ENCODE peak calls at places on chromosomes 3 and 15, in ten cellular contexts. B, S, U, H, W, E, N, M, O and I are unnamed samples.

GRCh38 chr15:79028411-79028964 is 62.1 kb downstream of the RASGRF1 start:
- DNase-seq in B (no peak), S (peak), U (no peak), H (peak), W (peak), E (peak), N (no peak), M (no peak), O (peak), I (peak)

GRCh38 chr15:25248583-25249235 is 190.1 kb downstream of the UBE3A start:
- DNase-seq in B (no peak), S (no peak), U (peak), H (no peak), W (no peak), E (no peak), N (peak), M (no peak), O (no peak), I (peak)

GRCh38 chr3:51389423-51390183 is 1.5 kb upstream of the RBM15B start:
- DNase-seq in B (no peak), S (peak), U (no peak), H (peak), W (peak), E (peak), N (peak), M (no peak), O (peak), I (no peak)

GRCh38 chr15:35696767-35697231 is 150.8 kb upstream of the DPH6 start:
- DNase-seq in B (peak), S (peak), U (no peak), H (no peak), W (no peak), E (peak), N (no peak), M (no peak), O (peak), I (no peak)

GRCh38 chr3:30776186-30776815 is 118.2 kb downstream of the GADL1 start:
- DNase-seq in B (no peak), S (no peak), U (no peak), H (no peak), W (no peak), E (no peak), N (no peak), M (no peak), O (no peak), I (no peak)

GRCh38 chr15:93452537-93453211 is 363.7 kb upstream of the RGMA start:
- DNase-seq in B (no peak), S (no peak), U (no peak), H (no peak), W (no peak), E (no peak), N (no peak), M (no peak), O (no peak), I (no peak)

GRCh38 chr15:77035999-77036471 is 34.9 kb downstream of the TSPAN3 start:
- DNase-seq in B (no peak), S (no peak), U (no peak), H (no peak), W (no peak), E (no peak), N (peak), M (no peak), O (no peak), I (no peak)

GRCh38 chr15:51751687-51752683 is 588 bp downstream of the TMOD2 start:
- DNase-seq in B (no peak), S (peak), U (no peak), H (peak), W (peak), E (peak), N (peak), M (no peak), O (peak), I (peak)

GRCh38 chr15:27449041-27449440 is 478.1 kb downstream of the GABRG3 start:
- DNase-seq in B (no peak), S (peak), U (no peak), H (no peak), W (no peak), E (peak), N (no peak), M (no peak), O (peak), I (no peak)

GRCh38 chr3:4504340-4505261 is 11.5 kb downstream of the ITPR1 start:
- DNase-seq in B (no peak), S (no peak), U (no peak), H (no peak), W (peak), E (peak), N (no peak), M (no peak), O (no peak), I (no peak)

GRCh38 chr3:108724101-108724500 is 33.1 kb downstream of the RETNLB start:
- DNase-seq in B (no peak), S (no peak), U (no peak), H (no peak), W (no peak), E (no peak), N (no peak), M (no peak), O (no peak), I (no peak)

GRCh38 chr15:60822403-60822802 is 343.5 kb upstream of the ICE2 start:
- DNase-seq in B (no peak), S (no peak), U (no peak), H (no peak), W (no peak), E (no peak), N (no peak), M (no peak), O (no peak), I (no peak)

GRCh38 chr15:55638764-55639163 is 50.6 kb upstream of the PYGO1 start:
- DNase-seq in B (no peak), S (no peak), U (no peak), H (no peak), W (no peak), E (no peak), N (no peak), M (no peak), O (no peak), I (no peak)

GRCh38 chr3:45816544-45816943 is 20.2 kb upstream of the SLC6A20 start:
- DNase-seq in B (no peak), S (no peak), U (no peak), H (no peak), W (peak), E (peak), N (no peak), M (no peak), O (no peak), I (no peak)

GRCh38 chr3:52791396-52791795 is 3.2 kb upstream of the ITIH3 start:
- DNase-seq in B (no peak), S (no peak), U (no peak), H (no peak), W (no peak), E (no peak), N (no peak), M (no peak), O (no peak), I (no peak)

GRCh38 chr15:29844290-29844903 is 22.1 kb upstream of the TJP1 start:
- DNase-seq in B (no peak), S (peak), U (no peak), H (no peak), W (no peak), E (peak), N (no peak), M (no peak), O (no peak), I (no peak)

GRCh38 chr15:100588638-100589242 is 13.2 kb downstream of the LINS1 start:
- DNase-seq in B (no peak), S (peak), U (no peak), H (no peak), W (peak), E (peak), N (no peak), M (no peak), O (peak), I (no peak)

GRCh38 chr3:139110072-139110830 is 65.6 kb upstream of the PRR23C start:
- DNase-seq in B (no peak), S (no peak), U (no peak), H (no peak), W (no peak), E (no peak), N (no peak), M (no peak), O (no peak), I (peak)

GRCh38 chr3:192188218-192188835 is 539.0 kb downstream of the FGF12 start:
- DNase-seq in B (no peak), S (peak), U (no peak), H (peak), W (peak), E (no peak), N (peak), M (no peak), O (peak), I (peak)

GRCh38 chr15:58469432-58470353 is 37.9 kb downstream of the LIPC start:
- DNase-seq in B (peak), S (peak), U (no peak), H (no peak), W (no peak), E (peak), N (peak), M (no peak), O (peak), I (no peak)

GRCh38 chr15:90694987-90695386 is 22.2 kb upstream of the BLM start:
- DNase-seq in B (no peak), S (no peak), U (no peak), H (no peak), W (no peak), E (no peak), N (no peak), M (no peak), O (no peak), I (no peak)

GRCh38 chr15:90691982-90692773 is 25.0 kb upstream of the BLM start:
- DNase-seq in B (no peak), S (no peak), U (no peak), H (no peak), W (no peak), E (no peak), N (no peak), M (no peak), O (no peak), I (no peak)

GRCh38 chr15:90690585-90690984 is 26.6 kb upstream of the BLM start:
- DNase-seq in B (no peak), S (no peak), U (no peak), H (no peak), W (no peak), E (peak), N (no peak), M (no peak), O (no peak), I (no peak)

GRCh38 chr15:90686435-90687218 is 30.5 kb upstream of the BLM start:
- DNase-seq in B (no peak), S (no peak), U (no peak), H (no peak), W (no peak), E (no peak), N (no peak), M (no peak), O (no peak), I (no peak)

DNA sequence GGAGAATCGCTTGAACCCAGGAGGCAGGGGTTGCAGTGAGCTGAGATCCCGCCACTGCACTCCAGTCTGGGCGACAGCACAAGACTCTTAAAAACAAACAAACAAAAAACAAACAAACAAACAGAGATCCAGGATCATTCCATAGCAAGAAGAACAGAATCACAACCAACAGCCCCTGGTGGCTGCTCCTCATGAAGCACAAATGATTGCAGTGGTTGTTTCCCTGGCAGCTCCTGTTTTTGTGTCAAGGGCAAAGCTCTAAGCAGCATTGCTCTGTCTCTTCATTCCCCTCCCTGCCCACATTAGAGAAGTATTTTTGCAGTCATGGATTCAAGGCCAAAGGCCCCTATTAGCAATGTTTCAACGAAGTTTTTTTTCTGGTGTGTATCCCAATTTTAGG is 25.8 kb upstream of the BLM start:
- DNase-seq in B (no peak), S (no peak), U (no peak), H (no peak), W (no peak), E (no peak), N (no peak), M (no peak), O (peak), I (no peak)
- TF ChIP-seq CTCF in B (peak), S (peak), U (no peak), H (no peak), W (peak), E (peak), N (no peak), M (no peak), O (no peak), I (no peak)

GRCh38 chr15:57253082-57253481 is 123.2 kb upstream of the CGNL1 start:
- DNase-seq in B (no peak), S (no peak), U (no peak), H (no peak), W (no peak), E (no peak), N (no peak), M (no peak), O (peak), I (no peak)
- TF ChIP-seq CTCF in B (no peak), S (no peak), U (no peak), H (no peak), W (no peak), E (no peak), N (no peak), M (no peak), O (no peak), I (no peak)

GRCh38 chr3:157447026-157447694 is 10.5 kb downstream of the PTX3 start:
- DNase-seq in B (no peak), S (peak), U (no peak), H (no peak), W (no peak), E (peak), N (no peak), M (no peak), O (peak), I (no peak)
- TF ChIP-seq CTCF in B (peak), S (peak), U (peak), H (peak), W (peak), E (peak), N (no peak), M (peak), O (peak), I (peak)

DNA sequence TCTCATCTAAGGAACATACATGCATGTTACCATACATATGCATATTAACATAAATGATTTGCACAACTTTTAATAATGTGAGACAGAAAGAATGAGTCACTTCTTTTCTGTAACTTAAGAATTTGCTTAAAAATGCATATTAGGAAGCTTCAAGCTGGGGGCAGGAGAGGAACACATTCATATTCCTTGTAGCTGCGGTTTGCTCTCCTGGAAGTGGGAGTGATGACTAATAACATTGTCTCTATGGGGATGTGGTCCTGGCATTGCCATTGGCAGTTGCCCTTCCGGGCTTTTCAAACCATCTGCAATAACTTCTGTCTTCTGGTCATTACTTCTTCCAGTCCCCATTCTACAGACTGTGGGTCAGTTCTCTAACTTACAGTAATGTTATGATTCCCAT is 15.6 kb downstream of the CHST2 start:
- DNase-seq in B (peak), S (peak), U (no peak), H (no peak), W (no peak), E (peak), N (no peak), M (no peak), O (no peak), I (no peak)
- TF ChIP-seq CTCF in B (no peak), S (no peak), U (no peak), H (no peak), W (peak), E (no peak), N (no peak), M (no peak), O (no peak), I (no peak)

DNA sequence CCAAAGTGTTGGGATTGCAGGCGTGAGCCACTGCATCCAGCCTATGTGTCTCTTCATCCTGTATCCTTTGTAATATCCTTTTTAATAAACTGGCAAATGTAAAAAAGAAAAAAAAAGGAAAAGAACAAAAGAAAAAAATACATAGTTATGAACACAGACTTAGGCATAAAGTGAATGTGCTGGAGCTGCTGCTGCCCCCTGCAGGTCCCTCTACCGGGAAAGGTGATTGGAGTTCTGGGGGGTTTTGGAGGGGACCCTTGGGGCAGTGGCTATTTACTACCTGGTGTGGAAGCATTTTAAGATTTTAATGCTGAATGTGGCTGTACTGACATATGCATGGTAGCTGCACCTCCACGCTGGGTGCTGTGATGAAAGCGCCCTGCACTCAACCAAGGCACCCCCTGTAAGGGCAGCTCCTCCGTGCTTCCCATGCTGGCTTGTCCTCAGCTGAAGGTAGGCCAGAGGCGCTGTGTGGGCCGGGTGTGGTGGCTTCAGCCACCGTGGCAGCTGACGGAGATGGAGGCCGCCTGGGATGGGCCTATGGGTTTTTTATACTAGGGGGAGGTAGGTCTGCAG is 49.9 kb downstream of the RPLP1 start:
- DNase-seq in B (no peak), S (no peak), U (no peak), H (no peak), W (no peak), E (no peak), N (no peak), M (no peak), O (peak), I (no peak)
- TF ChIP-seq CTCF in B (peak), S (peak), U (peak), H (peak), W (peak), E (peak), N (no peak), M (no peak), O (peak), I (peak)

DNA sequence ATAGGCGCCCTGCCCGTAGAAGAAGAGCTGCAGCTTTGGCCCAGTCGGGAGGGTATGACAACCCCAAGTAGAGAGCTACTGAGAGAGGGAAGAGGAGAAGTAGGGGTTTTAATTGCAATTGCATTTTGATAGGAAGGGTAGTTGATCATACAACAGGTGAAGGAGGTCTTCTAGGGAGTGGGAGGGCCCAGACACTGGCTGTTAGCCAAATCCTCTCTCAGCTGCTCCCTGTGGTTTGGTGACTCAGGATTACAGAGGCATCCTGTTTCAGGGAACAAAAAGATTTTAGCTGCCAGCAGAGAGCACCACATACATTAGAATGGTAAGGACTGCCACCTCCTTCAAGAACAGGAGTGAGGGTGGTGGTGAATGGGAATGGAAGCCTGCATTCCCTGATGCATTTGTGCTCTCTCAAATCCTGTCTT is 408.9 kb upstream of the THBS1 start:
- DNase-seq in B (peak), S (peak), U (no peak), H (no peak), W (peak), E (peak), N (peak), M (no peak), O (peak), I (no peak)
- TF ChIP-seq CTCF in B (peak), S (peak), U (peak), H (peak), W (peak), E (peak), N (no peak), M (peak), O (peak), I (peak)

GRCh38 chr3:126703512-126704493 is at the start of gene CHCHD6:
- DNase-seq in B (peak), S (peak), U (peak), H (peak), W (peak), E (peak), N (peak), M (peak), O (peak), I (peak)
- TF ChIP-seq CTCF in B (peak), S (no peak), U (no peak), H (no peak), W (peak), E (no peak), N (no peak), M (peak), O (peak), I (peak)

GRCh38 chr3:49007771-49008528 is 759 bp downstream of the WDR6 start:
- DNase-seq in B (peak), S (peak), U (peak), H (peak), W (peak), E (peak), N (peak), M (peak), O (peak), I (peak)

GRCh38 chr3:49005298-49005680 is 1.9 kb upstream of the WDR6 start:
- DNase-seq in B (no peak), S (no peak), U (no peak), H (no peak), W (no peak), E (no peak), N (no peak), M (no peak), O (no peak), I (no peak)

GRCh38 chr3:49006591-49007067 is 562 bp upstream of the WDR6 start:
- DNase-seq in B (no peak), S (peak), U (no peak), H (no peak), W (peak), E (peak), N (no peak), M (no peak), O (peak), I (no peak)

GRCh38 chr3:49005998-49006397 is 1.2 kb upstream of the WDR6 start:
- DNase-seq in B (no peak), S (no peak), U (no peak), H (no peak), W (no peak), E (no peak), N (no peak), M (no peak), O (no peak), I (no peak)

GRCh38 chr3:49007068-49007770 is at the start of gene WDR6:
- DNase-seq in B (peak), S (peak), U (peak), H (peak), W (peak), E (peak), N (peak), M (peak), O (peak), I (peak)
- TF ChIP-seq CTCF in B (peak), S (peak), U (peak), H (peak), W (peak), E (peak), N (no peak), M (peak), O (peak), I (peak)

GRCh38 chr3:43013256-43013655 is 34.1 kb downstream of the GASK1A start:
- DNase-seq in B (no peak), S (no peak), U (no peak), H (no peak), W (no peak), E (no peak), N (no peak), M (no peak), O (no peak), I (no peak)

GRCh38 chr3:43011638-43012037 is 32.5 kb downstream of the GASK1A start:
- DNase-seq in B (no peak), S (no peak), U (no peak), H (no peak), W (no peak), E (no peak), N (no peak), M (no peak), O (no peak), I (no peak)

GRCh38 chr3:43012189-43012588 is 33.1 kb downstream of the GASK1A start:
- DNase-seq in B (no peak), S (no peak), U (no peak), H (no peak), W (no peak), E (no peak), N (no peak), M (no peak), O (no peak), I (no peak)

GRCh38 chr3:43006825-43007224 is 27.7 kb downstream of the GASK1A start:
- DNase-seq in B (no peak), S (no peak), U (no peak), H (no peak), W (no peak), E (no peak), N (no peak), M (no peak), O (peak), I (no peak)

DNA sequence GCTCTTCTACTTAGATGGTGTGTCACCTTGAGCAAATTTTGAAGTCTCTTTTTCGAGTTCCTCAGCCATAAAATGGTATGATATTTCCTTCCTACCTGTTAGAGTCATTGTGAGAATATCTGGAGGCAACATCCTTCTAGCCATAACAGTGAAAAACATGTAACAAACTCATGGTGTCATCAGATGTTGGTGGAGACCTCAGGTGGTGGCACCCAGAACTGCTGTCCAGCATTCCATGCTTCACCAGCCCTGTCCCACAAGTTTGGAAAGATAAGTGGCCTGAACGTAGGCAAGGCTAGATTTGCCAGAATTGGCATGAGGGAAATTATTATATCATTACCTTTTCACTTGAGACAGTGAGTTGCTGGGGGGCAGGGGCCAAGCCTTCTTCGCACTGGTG is 30.4 kb downstream of the GASK1A start:
- DNase-seq in B (no peak), S (no peak), U (no peak), H (no peak), W (no peak), E (no peak), N (no peak), M (no peak), O (no peak), I (no peak)
- TF ChIP-seq CTCF in B (no peak), S (no peak), U (no peak), H (no peak), W (peak), E (no peak), N (no peak), M (no peak), O (peak), I (peak)

GRCh38 chr3:119342176-119342575 is 48.0 kb downstream of the ARHGAP31 start:
- DNase-seq in B (no peak), S (no peak), U (no peak), H (no peak), W (no peak), E (no peak), N (no peak), M (no peak), O (no peak), I (no peak)
- TF ChIP-seq CTCF in B (no peak), S (no peak), U (no peak), H (no peak), W (no peak), E (no peak), N (no peak), M (no peak), O (no peak), I (no peak)